ENCODE peak calls at places on chromosomes 6 and 20, in five cellular contexts. One of them, this sample, is unnamed.

GRCh38 chr20:4519530-4519929 is 202.2 kb upstream of the PRND start:
- DNase-seq in HCT116: no peak
- DNase-seq in SK-N-SH: peak; percentile 15
- DNase-seq in PC-3: peak; percentile 46
- DNase-seq in MM.1S: no peak
- DNase-seq in this sample: peak; percentile 41

GRCh38 chr6:153231048-153231635 is 100.1 kb upstream of the RGS17 start:
- DNase-seq in HCT116: peak; percentile 52
- DNase-seq in SK-N-SH: peak; percentile 51
- DNase-seq in PC-3: peak; percentile 62
- DNase-seq in MM.1S: peak; percentile 33
- DNase-seq in this sample: peak; percentile 73

GRCh38 chr6:139364302-139364981 is 10.0 kb downstream of the CITED2 start:
- DNase-seq in HCT116: no peak
- DNase-seq in SK-N-SH: peak; percentile 45
- DNase-seq in PC-3: peak; percentile 64
- DNase-seq in MM.1S: peak; percentile 63
- DNase-seq in this sample: peak; percentile 59

GRCh38 chr20:60486345-60486744 is 528.1 kb downstream of the CDH26 start:
- DNase-seq in HCT116: no peak
- DNase-seq in SK-N-SH: peak; percentile 45
- DNase-seq in PC-3: no peak
- DNase-seq in MM.1S: no peak
- DNase-seq in this sample: no peak

GRCh38 chr20:61731363-61732181 is 334.1 kb downstream of the TAF4 start:
- DNase-seq in HCT116: no peak
- DNase-seq in SK-N-SH: no peak
- DNase-seq in PC-3: peak; percentile 7
- DNase-seq in MM.1S: no peak
- DNase-seq in this sample: no peak

GRCh38 chr20:63941282-63942060 is 14.7 kb downstream of the UCKL1 start:
- DNase-seq in HCT116: no peak
- DNase-seq in SK-N-SH: no peak
- DNase-seq in PC-3: peak; percentile 54
- DNase-seq in MM.1S: no peak
- DNase-seq in this sample: no peak

GRCh38 chr6:159014406-159014805 is 14.4 kb upstream of the RSPH3 start:
- DNase-seq in HCT116: no peak
- DNase-seq in SK-N-SH: no peak
- DNase-seq in PC-3: no peak
- DNase-seq in MM.1S: no peak
- DNase-seq in this sample: no peak

GRCh38 chr20:346640-347316 is at the start of gene NRSN2:
- DNase-seq in HCT116: no peak
- DNase-seq in SK-N-SH: peak; percentile 89
- DNase-seq in PC-3: peak; percentile 65
- DNase-seq in MM.1S: no peak
- DNase-seq in this sample: peak; percentile 88

GRCh38 chr20:64137598-64138031 is 26.6 kb upstream of the MYT1 start:
- DNase-seq in HCT116: no peak
- DNase-seq in SK-N-SH: peak; percentile 16
- DNase-seq in PC-3: no peak
- DNase-seq in MM.1S: no peak
- DNase-seq in this sample: no peak

GRCh38 chr6:33595001-33595846 is 15.1 kb upstream of the BAK1 start:
- DNase-seq in HCT116: no peak
- DNase-seq in SK-N-SH: no peak
- DNase-seq in PC-3: peak; percentile 15
- DNase-seq in MM.1S: no peak
- DNase-seq in this sample: no peak

GRCh38 chr20:52457826-52458225 is 266.2 kb upstream of the ZFP64 start:
- DNase-seq in HCT116: no peak
- DNase-seq in SK-N-SH: no peak
- DNase-seq in PC-3: peak; percentile 46
- DNase-seq in MM.1S: no peak
- DNase-seq in this sample: peak; percentile 32

GRCh38 chr6:47934023-47934422 is 152.2 kb downstream of the OPN5 start:
- DNase-seq in HCT116: no peak
- DNase-seq in SK-N-SH: no peak
- DNase-seq in PC-3: no peak
- DNase-seq in MM.1S: no peak
- DNase-seq in this sample: no peak

GRCh38 chr6:41488392-41489129 is 57.6 kb upstream of the FOXP4 start:
- DNase-seq in HCT116: no peak
- DNase-seq in SK-N-SH: peak; percentile 63
- DNase-seq in PC-3: no peak
- DNase-seq in MM.1S: no peak
- DNase-seq in this sample: peak; percentile 82

GRCh38 chr20:58906894-58907293 is 54.4 kb downstream of the GNAS start:
- DNase-seq in HCT116: no peak
- DNase-seq in SK-N-SH: no peak
- DNase-seq in PC-3: peak; percentile 20
- DNase-seq in MM.1S: peak; percentile 70
- DNase-seq in this sample: no peak

GRCh38 chr6:3208096-3208774 is 19.2 kb downstream of the TUBB2B start:
- DNase-seq in HCT116: no peak
- DNase-seq in SK-N-SH: peak; percentile 42
- DNase-seq in PC-3: no peak
- DNase-seq in MM.1S: no peak
- DNase-seq in this sample: peak; percentile 35

GRCh38 chr20:34437330-34437986 is 74.4 kb downstream of the ITCH start:
- DNase-seq in HCT116: no peak
- DNase-seq in SK-N-SH: no peak
- DNase-seq in PC-3: no peak
- DNase-seq in MM.1S: no peak
- DNase-seq in this sample: no peak

GRCh38 chr6:39224523-39225182 is 4.6 kb downstream of the KCNK5 start:
- DNase-seq in HCT116: no peak
- DNase-seq in SK-N-SH: no peak
- DNase-seq in PC-3: no peak
- DNase-seq in MM.1S: no peak
- DNase-seq in this sample: no peak

GRCh38 chr20:54680872-54681297 is 205.5 kb downstream of the DOK5 start:
- DNase-seq in HCT116: peak; percentile 15
- DNase-seq in SK-N-SH: peak; percentile 37
- DNase-seq in PC-3: peak; percentile 75
- DNase-seq in MM.1S: peak; percentile 85
- DNase-seq in this sample: peak; percentile 73

GRCh38 chr20:33004141-33004751 is at the start of gene SUN5:
- DNase-seq in HCT116: no peak
- DNase-seq in SK-N-SH: no peak
- DNase-seq in PC-3: no peak
- DNase-seq in MM.1S: no peak
- DNase-seq in this sample: no peak

GRCh38 chr6:33977606-33978438 is 168.1 kb downstream of the GRM4 start:
- DNase-seq in HCT116: no peak
- DNase-seq in SK-N-SH: peak; percentile 12
- DNase-seq in PC-3: no peak
- DNase-seq in MM.1S: no peak
- DNase-seq in this sample: no peak

GRCh38 chr20:48689874-48690571 is 137.8 kb downstream of the PREX1 start:
- DNase-seq in HCT116: no peak
- DNase-seq in SK-N-SH: no peak
- DNase-seq in PC-3: no peak
- DNase-seq in MM.1S: no peak
- DNase-seq in this sample: no peak

GRCh38 chr6:18308070-18308735 is 43.9 kb upstream of the DEK start:
- DNase-seq in HCT116: no peak
- DNase-seq in SK-N-SH: no peak
- DNase-seq in PC-3: no peak
- DNase-seq in MM.1S: no peak
- DNase-seq in this sample: no peak

GRCh38 chr20:46191611-46192010 is 73.5 kb downstream of the CD40 start:
- DNase-seq in HCT116: no peak
- DNase-seq in SK-N-SH: no peak
- DNase-seq in PC-3: no peak
- DNase-seq in MM.1S: no peak
- DNase-seq in this sample: no peak

GRCh38 chr20:50462093-50462685 is 48.0 kb upstream of the PTPN1 start:
- DNase-seq in HCT116: no peak
- DNase-seq in SK-N-SH: no peak
- DNase-seq in PC-3: no peak
- DNase-seq in MM.1S: no peak
- DNase-seq in this sample: no peak

GRCh38 chr6:7050099-7050498 is 57.7 kb upstream of the RREB1 start:
- DNase-seq in HCT116: no peak
- DNase-seq in SK-N-SH: no peak
- DNase-seq in PC-3: no peak
- DNase-seq in MM.1S: no peak
- DNase-seq in this sample: no peak

GRCh38 chr20:9989066-9989724 is 45.6 kb upstream of the ANKEF1 start:
- DNase-seq in HCT116: no peak
- DNase-seq in SK-N-SH: no peak
- DNase-seq in PC-3: no peak
- DNase-seq in MM.1S: no peak
- DNase-seq in this sample: no peak

GRCh38 chr20:50574108-50574507 is 63.9 kb downstream of the PTPN1 start:
- DNase-seq in HCT116: no peak
- DNase-seq in SK-N-SH: no peak
- DNase-seq in PC-3: no peak
- DNase-seq in MM.1S: no peak
- DNase-seq in this sample: no peak

DNA sequence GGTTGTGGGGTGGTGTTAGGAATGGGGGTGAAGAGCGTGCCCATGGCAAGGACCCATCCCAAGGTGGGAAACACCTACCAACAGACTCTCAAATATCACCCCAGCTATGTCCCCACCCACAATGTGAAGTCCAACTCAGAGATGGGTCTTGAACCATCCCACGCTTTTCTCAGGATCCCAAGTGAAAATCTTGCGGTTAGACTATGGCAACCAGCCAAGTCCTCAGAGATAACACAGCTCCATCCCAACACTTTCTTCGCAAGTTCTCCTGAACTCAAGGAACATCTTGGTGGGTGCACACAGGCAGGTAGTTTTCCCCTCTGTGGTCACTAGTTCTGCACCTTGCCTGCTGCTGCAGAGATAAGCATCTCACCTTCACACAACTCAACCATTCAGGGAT is 116.0 kb downstream of the CDC5L start:
- DNase-seq in HCT116: no peak
- DNase-seq in SK-N-SH: no peak
- DNase-seq in PC-3: no peak
- DNase-seq in MM.1S: no peak
- DNase-seq in this sample: no peak
- H3K9me2 ChIP-seq in HCT116: no peaks in the 10 kb centered on the region
- H3K9me2 ChIP-seq in SK-N-SH: no peaks in the 10 kb centered on the region
- H3K9me2 ChIP-seq in PC-3: peaks cover 4% of the 10 kb centered on the region
- H3K9me2 ChIP-seq in MM.1S: no peaks in the 10 kb centered on the region
- H3K9me2 ChIP-seq in this sample: no peaks in the 10 kb centered on the region

DNA sequence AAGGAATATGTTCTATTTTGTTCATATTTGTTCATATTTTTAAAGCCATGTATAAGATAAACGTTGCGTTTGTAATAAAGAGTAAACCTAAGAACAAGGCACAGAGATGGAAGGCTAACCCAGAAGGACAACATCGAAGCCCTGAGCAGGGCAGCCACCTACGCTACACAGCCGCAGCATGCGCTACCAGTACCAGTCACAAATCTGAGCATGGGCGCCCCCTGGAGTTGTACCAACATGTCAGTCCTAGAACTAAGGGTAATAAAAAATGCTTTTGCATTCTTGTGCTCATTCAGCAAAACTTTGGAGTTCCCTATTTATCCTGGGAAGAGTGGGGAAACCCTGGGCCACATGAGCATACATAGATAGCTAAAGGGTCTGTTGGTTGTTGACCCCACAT is 70.6 kb downstream of the PLEKHG1 start:
- DNase-seq in HCT116: no peak
- DNase-seq in SK-N-SH: no peak
- DNase-seq in PC-3: no peak
- DNase-seq in MM.1S: no peak
- DNase-seq in this sample: no peak
- TF ChIP-seq CTCF in HCT116: peak; percentile 55
- TF ChIP-seq CTCF in SK-N-SH: no peak
- TF ChIP-seq CTCF in PC-3: peak; percentile 18
- TF ChIP-seq CTCF in MM.1S: no peak
- TF ChIP-seq CTCF in this sample: no peak

DNA sequence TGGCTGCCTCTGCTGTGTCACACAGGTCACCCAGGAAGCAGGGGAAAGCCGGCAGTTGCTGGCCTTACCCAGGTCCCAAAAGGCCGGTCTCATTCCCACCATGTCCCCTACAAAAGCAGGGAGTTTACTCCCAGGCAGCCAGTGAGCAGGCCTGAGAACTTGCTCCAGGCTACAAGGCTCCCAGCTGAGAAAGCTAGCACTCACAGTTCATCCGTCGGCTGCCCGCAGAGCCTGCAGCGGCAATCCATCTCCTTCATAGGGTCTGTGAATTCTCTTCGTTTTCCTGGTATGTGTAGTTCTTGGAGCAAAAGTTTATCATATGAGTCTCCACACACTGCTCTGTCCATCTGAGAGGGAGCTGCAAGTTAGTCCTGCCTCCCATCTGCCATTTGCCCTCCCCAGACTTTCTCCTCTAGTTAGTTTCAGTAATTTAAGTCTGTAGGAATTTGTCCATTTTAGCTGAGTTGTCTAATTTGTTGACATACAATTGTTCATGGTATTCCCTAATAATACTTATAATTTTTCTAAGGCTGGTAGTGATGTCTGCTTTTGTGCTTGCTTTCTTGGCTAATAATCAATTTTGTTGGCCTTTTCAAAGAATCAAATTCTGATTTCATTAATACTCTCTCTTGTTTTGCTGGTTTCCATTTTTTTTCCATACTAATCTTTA is 135.6 kb downstream of the MAP3K4 start:
- DNase-seq in HCT116: no peak
- DNase-seq in SK-N-SH: no peak
- DNase-seq in PC-3: no peak
- DNase-seq in MM.1S: no peak
- DNase-seq in this sample: no peak
- H3K36me3 ChIP-seq in HCT116: peaks cover 3% of the 10 kb centered on the region
- H3K36me3 ChIP-seq in SK-N-SH: peaks cover 6% of the 10 kb centered on the region
- H3K36me3 ChIP-seq in PC-3: no peaks in the 10 kb centered on the region
- H3K36me3 ChIP-seq in MM.1S: no peaks in the 10 kb centered on the region
- H3K36me3 ChIP-seq in this sample: no peaks in the 10 kb centered on the region

GRCh38 chr6:145530454-145530853 is 204.9 kb downstream of the EPM2A start:
- DNase-seq in HCT116: no peak
- DNase-seq in SK-N-SH: no peak
- DNase-seq in PC-3: no peak
- DNase-seq in MM.1S: no peak
- DNase-seq in this sample: no peak

GRCh38 chr6:145529582-145529981 is 205.7 kb downstream of the EPM2A start:
- DNase-seq in HCT116: no peak
- DNase-seq in SK-N-SH: no peak
- DNase-seq in PC-3: peak; percentile 30
- DNase-seq in MM.1S: no peak
- DNase-seq in this sample: no peak

GRCh38 chr6:145531032-145531431 is 204.3 kb downstream of the EPM2A start:
- DNase-seq in HCT116: no peak
- DNase-seq in SK-N-SH: no peak
- DNase-seq in PC-3: no peak
- DNase-seq in MM.1S: no peak
- DNase-seq in this sample: no peak

DNA sequence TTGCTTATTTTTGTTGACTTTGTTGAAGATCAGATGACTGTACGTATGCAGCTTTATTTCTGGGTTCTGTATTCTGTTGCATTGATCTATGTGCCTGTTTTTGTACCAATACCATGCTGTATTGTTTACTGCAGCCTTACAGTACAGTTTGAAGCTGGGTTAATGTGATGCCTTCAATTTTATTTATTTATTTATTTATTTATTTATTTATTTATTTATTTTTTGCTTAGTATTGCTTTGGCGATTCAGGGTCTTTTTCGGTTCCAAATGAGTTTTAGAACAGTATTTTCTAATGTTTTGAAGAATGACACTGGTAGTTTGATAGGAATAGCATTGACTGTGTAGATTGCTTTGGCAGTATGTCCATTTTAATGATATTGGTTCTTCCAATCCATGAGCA is 210.3 kb downstream of the EPM2A start:
- DNase-seq in HCT116: no peak
- DNase-seq in SK-N-SH: no peak
- DNase-seq in PC-3: no peak
- DNase-seq in MM.1S: no peak
- DNase-seq in this sample: no peak
- H3K9me2 ChIP-seq in HCT116: no peaks in the 10 kb centered on the region
- H3K9me2 ChIP-seq in SK-N-SH: no peaks in the 10 kb centered on the region
- H3K9me2 ChIP-seq in PC-3: no peaks in the 10 kb centered on the region
- H3K9me2 ChIP-seq in MM.1S: no peaks in the 10 kb centered on the region
- H3K9me2 ChIP-seq in this sample: no peaks in the 10 kb centered on the region